ENCODE peak calls at places on chromosomes 5 and 9, in nine cellular contexts. Y, Q, S, Z, E, W, O, G and R are unnamed samples.
A peak's percentile ranks its signal among the peaks of the same experiment; 100 is the strongest.

GRCh38 chr5:96821260-96821916 is 13.6 kb upstream of the ERAP1 start:
- DNase-seq in S (no peak), Z (no peak), Q (no peak), O (no peak), W (no peak), G (no peak), Y (no peak), E (no peak), R (no peak)

GRCh38 chr5:82183828-82184227 is 94.3 kb downstream of the RPS23 start:
- DNase-seq in G (no peak), Z (no peak), S (no peak), Q (no peak), Y (no peak), W (no peak), E (no peak), O (no peak), R (no peak)

GRCh38 chr5:5422819-5423515 is 490 bp downstream of the ICE1 start:
- DNase-seq in E (no peak), O (no peak), Q (no peak), W (no peak), Z (no peak), Y (no peak), S (no peak), G (no peak), R (no peak)

GRCh38 chr5:67050125-67050524 is 146.5 kb downstream of the CD180 start:
- DNase-seq in W (no peak), G (no peak), O (no peak), Y (no peak), E (no peak), S (no peak), Z (no peak), Q (no peak), R (no peak)

GRCh38 chr9:128485414-128485855 is 19.1 kb upstream of the GLE1 start:
- DNase-seq in Z (no peak), W (no peak), S (no peak), G (no peak), O (no peak), Y (no peak), E (no peak), Q (no peak), R (no peak)

GRCh38 chr5:37575541-37576489 is 196.7 kb downstream of the WDR70 start:
- DNase-seq in Q (no peak), G (no peak), O (no peak), S (no peak), W (no peak), Z (no peak), E (peak; percentile 10), Y (no peak), R (no peak)

GRCh38 chr9:109459423-109459822 is 38.7 kb downstream of the PTPN3 start:
- DNase-seq in W (no peak), E (no peak), Y (no peak), O (no peak), G (no peak), S (no peak), Z (no peak), Q (no peak), R (no peak)

GRCh38 chr9:107313555-107314096 is 30.5 kb downstream of the RAD23B start:
- DNase-seq in G (no peak), Y (no peak), W (no peak), E (no peak), Q (no peak), O (no peak), Z (no peak), S (no peak), R (no peak)

GRCh38 chr5:84383816-84384603 is 670 bp downstream of the EDIL3 start:
- DNase-seq in E (peak; percentile 9), Q (peak; percentile 23), Y (no peak), Z (peak; percentile 5), W (no peak), G (peak; percentile 24), O (no peak), S (no peak), R (peak; percentile 13)

GRCh38 chr5:24232929-24233328 is 411.8 kb downstream of the CDH10 start:
- DNase-seq in Z (no peak), S (no peak), Q (no peak), Y (no peak), E (no peak), O (no peak), G (no peak), W (no peak), R (no peak)

GRCh38 chr9:2127486-2127885 is 112.3 kb downstream of the SMARCA2 start:
- DNase-seq in G (no peak), O (no peak), Z (no peak), Y (no peak), S (no peak), E (no peak), Q (no peak), W (no peak), R (no peak)

GRCh38 chr9:14910178-14910805 is at the start of gene FREM1:
- DNase-seq in Q (peak; percentile 22), Y (no peak), O (no peak), S (no peak), W (no peak), G (peak; percentile 59), E (peak; percentile 54), Z (no peak), R (no peak)

GRCh38 chr5:57494104-57495098 is 11.8 kb upstream of the ACTBL2 start:
- DNase-seq in O (peak; percentile 77), S (peak; percentile 54), W (peak; percentile 90), Y (no peak), Q (peak; percentile 44), G (no peak), E (peak; percentile 40), Z (no peak), R (peak; percentile 64)

GRCh38 chr9:87236546-87236945 is 261.1 kb upstream of the DAPK1 start:
- DNase-seq in S (no peak), G (no peak), W (no peak), Z (no peak), Y (no peak), O (no peak), Q (no peak), E (no peak), R (no peak)

GRCh38 chr9:6268830-6269397 is 53.3 kb downstream of the IL33 start:
- DNase-seq in O (peak; percentile 68), G (no peak), W (no peak), Q (no peak), Z (no peak), S (no peak), Y (no peak), E (peak; percentile 44), R (no peak)

GRCh38 chr5:91478096-91478495 is 95.0 kb upstream of the ARRDC3 start:
- DNase-seq in Z (no peak), Y (no peak), Q (no peak), G (no peak), O (no peak), E (no peak), S (no peak), W (no peak), R (no peak)

GRCh38 chr9:32423371-32423770 is 38.9 kb downstream of the ACO1 start:
- DNase-seq in Y (no peak), S (no peak), Q (no peak), W (no peak), O (no peak), E (no peak), Z (no peak), G (no peak), R (no peak)

GRCh38 chr9:89850633-89851325 is 246.0 kb downstream of the GADD45G start:
- DNase-seq in E (no peak), Z (no peak), Q (no peak), W (no peak), G (no peak), Y (no peak), S (no peak), O (peak; percentile 66), R (no peak)

GRCh38 chr5:109825450-109825849 is 135.7 kb downstream of the MAN2A1 start:
- DNase-seq in G (no peak), E (no peak), O (no peak), Y (no peak), Z (no peak), W (no peak), S (no peak), Q (no peak), R (no peak)

GRCh38 chr5:151223447-151224264 is at the start of gene CCDC69:
- DNase-seq in E (peak; percentile 90), O (peak; percentile 78), S (peak; percentile 91), G (peak; percentile 76), W (peak; percentile 53), Z (peak; percentile 52), Q (peak; percentile 82), Y (peak; percentile 75), R (peak; percentile 75)
- TF ChIP-seq POLR2A in E (peak; percentile 81), O (no peak), S (peak; percentile 12), G (peak; percentile 86), W (no peak), Z (peak; percentile 55), Q (peak; percentile 89), Y (peak; percentile 70), R (peak; percentile 45)

DNA sequence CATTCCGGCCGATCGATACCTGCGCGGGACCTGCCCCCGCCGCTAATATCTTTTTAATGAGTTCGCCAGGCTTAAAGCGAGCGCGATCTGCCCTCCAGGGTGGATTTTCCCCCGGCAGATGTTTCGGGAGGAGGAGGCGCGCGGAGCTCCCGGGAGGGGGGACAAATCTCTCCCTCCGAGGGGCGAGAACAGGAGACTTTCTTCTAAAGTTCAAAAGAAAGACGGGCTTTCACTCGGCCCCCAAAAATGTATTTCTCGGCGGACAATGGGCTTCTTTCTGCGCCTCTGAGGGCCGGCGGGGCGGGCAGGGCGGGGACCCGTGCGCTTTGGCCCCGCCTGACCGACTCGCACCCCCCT is 4.1 kb upstream of the PRDM12 start:
- DNase-seq in O (no peak), W (no peak), Y (no peak), G (no peak), Q (no peak), E (no peak), Z (no peak), S (no peak), R (no peak)
- TF ChIP-seq POLR2A in O (no peak), W (no peak), Y (no peak), G (no peak), Q (no peak), E (no peak), Z (no peak), S (no peak), R (no peak)

GRCh38 chr9:114316605-114317230 is 6.2 kb upstream of the ORM1 start:
- DNase-seq in Q (peak; percentile 6), O (peak; percentile 18), Y (no peak), E (no peak), G (peak; percentile 9), W (no peak), Z (no peak), S (no peak), R (no peak)
- TF ChIP-seq POLR2A in Q (no peak), O (no peak), Y (no peak), E (no peak), G (no peak), W (no peak), Z (no peak), S (no peak), R (no peak)

DNA sequence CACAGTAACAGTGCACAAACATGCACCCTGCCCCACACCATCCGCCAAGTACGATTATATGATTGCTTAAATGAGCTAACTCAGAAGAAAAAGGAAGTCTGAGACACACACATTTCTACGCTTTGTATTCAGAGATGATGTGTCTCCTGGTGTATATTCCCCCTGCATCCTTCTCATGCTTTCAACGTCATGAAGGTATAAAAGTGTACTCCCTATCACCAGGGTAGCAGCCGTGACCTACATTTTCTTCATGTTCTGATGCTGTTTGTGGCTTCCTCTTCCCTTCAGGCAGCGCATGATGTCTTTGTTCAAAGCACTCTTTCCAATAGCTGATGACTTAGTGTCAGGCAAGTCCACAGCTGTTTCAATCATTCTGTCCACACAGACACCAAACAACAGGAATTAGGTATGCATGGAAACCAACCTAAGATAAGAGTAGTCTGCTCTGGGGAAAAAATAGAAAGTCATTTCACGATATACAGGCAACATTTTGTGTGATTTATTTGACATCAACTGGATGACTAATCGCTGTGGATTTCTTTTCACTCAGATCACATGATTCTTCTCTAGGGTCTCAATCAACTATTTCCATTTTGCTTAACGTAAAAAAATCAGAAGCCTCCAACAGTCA is 269.4 kb upstream of the PTGER4 start:
- DNase-seq in E (no peak), W (no peak), Q (no peak), Y (no peak), S (no peak), G (no peak), Z (no peak), O (no peak), R (peak; percentile 29)
- TF ChIP-seq POLR2A in E (no peak), W (no peak), Q (no peak), Y (no peak), S (no peak), G (no peak), Z (no peak), O (no peak), R (no peak)